ENCODE peak calls at places on chromosome 2, in nine cellular contexts. Z is fibroblast of the aortic adventitia, O is cardiac muscle cell, S is transverse colon, M is uterus, R is heart right ventricle, C is RWPE1, U is activated B cell treated with CpG ODN at 0.5 μM for 24 hours, Y is brain microvascular endothelial cell. V is an unnamed sample.

GRCh38 chr2:104656496-104657310 is 197.2 kb upstream of the POU3F3 start:
- DNase-seq in S (no peak), O (no peak), M (no peak), U (no peak), Y (no peak), C (no peak), R (peak; percentile 16), Z (no peak), V (no peak)

GRCh38 chr2:40746150-40746549 is 294.3 kb upstream of the SLC8A1 start:
- DNase-seq in C (no peak), O (no peak), M (no peak), Z (no peak), U (no peak), R (no peak), Y (no peak), S (no peak), V (no peak)

GRCh38 chr2:2156881-2157280 is 174.2 kb downstream of the MYT1L start:
- DNase-seq in R (no peak), Z (no peak), U (no peak), S (no peak), C (no peak), Y (no peak), M (no peak), O (no peak), V (no peak)

GRCh38 chr2:2827237-2827636 is 496.2 kb upstream of the MYT1L start:
- DNase-seq in S (no peak), Z (no peak), Y (no peak), O (no peak), C (no peak), R (no peak), U (no peak), M (no peak), V (no peak)

GRCh38 chr2:30772021-30772705 is 35.1 kb downstream of the CAPN13 start:
- DNase-seq in O (no peak), Z (no peak), M (no peak), Y (no peak), C (no peak), R (no peak), U (no peak), S (no peak), V (peak; percentile 11)

GRCh38 chr2:25558262-25558661 is 115.1 kb downstream of the DTNB start:
- DNase-seq in R (no peak), Z (peak; percentile 73), M (no peak), Y (peak; percentile 63), U (no peak), S (no peak), C (peak; percentile 18), O (no peak), V (peak; percentile 65)

GRCh38 chr2:234643407-234643806 is 146.5 kb upstream of the ARL4C start:
- DNase-seq in U (no peak), C (no peak), Y (no peak), M (no peak), Z (peak; percentile 19), R (no peak), S (no peak), O (no peak), V (no peak)

GRCh38 chr2:209610631-209611030 is 161.0 kb upstream of the UNC80 start:
- DNase-seq in R (no peak), Z (no peak), O (no peak), Y (no peak), U (no peak), M (no peak), S (no peak), C (no peak), V (no peak)

GRCh38 chr2:236690726-236691125 is 121.1 kb downstream of the ACKR3 start:
- DNase-seq in O (no peak), U (no peak), Z (no peak), M (no peak), R (no peak), Y (no peak), C (no peak), S (no peak), V (no peak)

DNA sequence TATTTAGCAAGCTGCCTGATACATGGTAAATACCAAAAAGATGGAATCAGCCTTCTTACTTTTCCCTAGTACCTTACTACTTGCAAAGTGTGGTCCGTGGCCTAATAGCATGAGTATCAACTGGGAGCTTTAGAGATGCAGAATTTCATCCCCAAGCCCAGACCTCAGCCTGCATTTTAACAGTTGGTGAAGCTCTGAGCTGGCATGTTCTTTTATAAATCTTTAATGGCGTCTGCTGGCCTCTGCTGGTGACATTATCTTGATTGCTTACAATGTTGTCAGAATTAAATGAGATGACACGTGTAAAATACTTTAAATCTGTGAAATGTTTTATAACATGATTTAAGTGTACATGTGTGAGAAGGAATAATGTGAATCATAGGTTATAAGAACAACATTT is 115.1 kb upstream of the NOSTRIN start:
- DNase-seq in S (no peak), Z (peak; percentile 31), U (no peak), R (no peak), Y (peak; percentile 46), C (no peak), M (no peak), O (no peak), V (no peak)
- TF ChIP-seq CTCF in S (no peak), Z (no peak), U (no peak), R (peak; percentile 54), Y (peak; percentile 26), C (peak; percentile 18), M (peak; percentile 39), O (peak; percentile 12), V (peak; percentile 8)

GRCh38 chr2:212863185-212863588 is 288.2 kb downstream of the IKZF2 start:
- DNase-seq in S (peak; percentile 15), R (no peak), Y (peak; percentile 12), M (no peak), O (peak; percentile 6), Z (peak; percentile 28), U (no peak), C (no peak), V (no peak)
- TF ChIP-seq CTCF in S (peak; percentile 38), R (peak; percentile 36), Y (peak; percentile 69), M (no peak), O (peak; percentile 33), Z (peak; percentile 48), U (no peak), C (peak; percentile 34), V (peak; percentile 3)

GRCh38 chr2:218278531-218279360 is 8.4 kb downstream of the PNKD start:
- DNase-seq in Y (no peak), C (no peak), U (no peak), Z (no peak), R (no peak), M (no peak), O (no peak), S (no peak), V (no peak)

GRCh38 chr2:218274586-218274985 is 4.3 kb downstream of the PNKD start:
- DNase-seq in C (no peak), R (no peak), U (no peak), Y (no peak), S (no peak), M (no peak), O (no peak), Z (no peak), V (no peak)

GRCh38 chr2:218275368-218276072 is 5.2 kb downstream of the PNKD start:
- DNase-seq in Z (no peak), M (no peak), Y (no peak), O (no peak), S (no peak), R (no peak), C (no peak), U (no peak), V (no peak)

GRCh38 chr2:218277921-218278320 is 7.6 kb downstream of the PNKD start:
- DNase-seq in O (no peak), M (no peak), Y (no peak), U (no peak), C (no peak), Z (no peak), R (no peak), S (no peak), V (no peak)

DNA sequence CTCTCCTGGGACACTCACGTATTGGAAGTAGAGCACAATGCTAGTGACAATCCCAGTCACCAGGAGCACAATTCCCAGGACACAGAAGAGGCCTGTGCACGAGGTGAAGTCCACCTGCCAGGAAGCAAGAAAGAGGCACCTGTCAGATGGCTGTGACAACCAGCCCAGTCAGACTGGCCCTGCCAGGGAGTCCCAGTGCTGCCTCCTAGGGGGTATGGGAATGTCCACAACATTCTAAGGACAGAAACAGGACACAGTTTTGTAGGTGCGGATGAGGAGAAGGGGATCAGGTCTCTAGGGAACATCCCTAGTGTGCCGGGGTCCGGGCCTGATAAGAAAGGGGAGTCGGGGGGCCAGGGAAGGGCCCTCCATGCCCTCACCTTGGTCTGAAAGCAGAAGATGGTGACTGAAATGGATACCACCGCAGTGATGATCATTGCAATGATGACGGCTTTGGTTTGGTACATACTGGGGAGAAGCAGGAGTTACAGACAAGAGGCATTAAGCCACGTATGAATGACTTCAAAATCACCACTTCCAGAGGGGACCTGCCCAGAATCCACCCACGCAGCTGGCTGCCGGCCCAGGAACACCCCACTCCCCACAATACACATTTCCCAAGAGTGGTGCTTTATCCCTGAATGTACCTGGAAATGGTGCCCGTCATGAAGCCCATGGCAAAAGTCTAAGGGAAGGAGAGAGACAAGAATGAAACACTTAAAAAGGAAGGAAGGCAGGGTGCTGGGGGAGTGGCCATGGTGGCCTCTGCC is 6.9 kb downstream of the PNKD start:
- DNase-seq in C (no peak), Z (no peak), M (no peak), R (no peak), O (no peak), Y (no peak), S (no peak), U (no peak), V (no peak)
- TF ChIP-seq CTCF in C (no peak), Z (no peak), M (no peak), R (no peak), O (peak; percentile 14), Y (peak; percentile 36), S (no peak), U (no peak), V (no peak)

GRCh38 chr2:222582931-222583330 is 73.0 kb downstream of the FARSB start:
- DNase-seq in O (no peak), C (no peak), M (no peak), R (no peak), Z (no peak), Y (no peak), U (no peak), S (no peak), V (no peak)
- TF ChIP-seq CTCF in O (no peak), C (no peak), M (no peak), R (peak; percentile 30), Z (no peak), Y (peak; percentile 51), U (no peak), S (peak; percentile 8), V (peak; percentile 31)

GRCh38 chr2:214591359-214591758 is 180.5 kb downstream of the VWC2L start:
- DNase-seq in S (no peak), Y (peak; percentile 4), C (no peak), M (no peak), R (no peak), O (no peak), Z (no peak), U (no peak), V (no peak)
- TF ChIP-seq CTCF in S (no peak), Y (peak; percentile 40), C (peak; percentile 18), M (no peak), R (peak; percentile 28), O (no peak), Z (no peak), U (no peak), V (no peak)

DNA sequence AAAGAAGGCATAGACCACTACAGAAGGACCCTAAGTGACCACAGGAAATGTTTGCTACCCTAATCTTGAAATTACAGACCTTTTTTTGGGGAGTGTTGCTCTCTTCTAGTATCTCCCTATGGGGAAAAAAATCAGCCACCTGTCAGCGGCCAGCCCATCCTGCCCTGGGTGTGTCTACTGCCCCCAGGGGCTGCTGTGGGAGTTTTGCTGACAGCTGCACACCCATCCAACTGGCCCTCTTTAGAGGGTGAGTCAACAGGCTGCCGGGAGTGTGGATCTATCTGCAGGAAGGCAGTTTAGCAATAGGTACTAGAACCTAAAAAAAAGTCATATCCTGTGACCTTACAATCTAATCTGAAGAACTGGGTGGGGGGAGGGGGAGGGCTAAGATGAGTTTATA is 796 bp upstream of the DYSF start:
- DNase-seq in O (peak; percentile 47), R (no peak), M (no peak), S (no peak), C (peak; percentile 93), U (no peak), Z (peak; percentile 27), Y (no peak), V (peak; percentile 63)
- TF ChIP-seq CTCF in O (peak; percentile 22), R (peak; percentile 43), M (no peak), S (no peak), C (no peak), U (no peak), Z (no peak), Y (peak; percentile 68), V (no peak)

V was measured in CD14-positive monocyte.